ENCODE peak calls at places on chromosomes 7 and 10, in seven cellular contexts. F is activated CD8-positive, alpha-beta T cell treated with anti-CD3 and anti-CD28 coated beads, Interleukin-2, amount 10 ng/mL, durations not matched to agents 7 days and 5 days; G is uterus; M is adipocyte; V is GM03348; A is Calu3; W is bronchial epithelial cell. Q is an unnamed sample.

GRCh38 chr10:74598891-74599566 is 227.4 kb upstream of the KAT6B start:
- DNase-seq in M (peak; percentile 22), A (no peak), G (no peak), F (no peak), W (no peak), V (no peak), Q (no peak)

GRCh38 chr10:131726460-131726861 is 174.3 kb upstream of the PPP2R2D start:
- DNase-seq in W (no peak), A (no peak), M (no peak), V (no peak), G (no peak), F (no peak), Q (no peak)

GRCh38 chr7:156751319-156751718 is 110.7 kb downstream of the RNF32 start:
- DNase-seq in V (peak; percentile 58), W (peak; percentile 82), A (no peak), F (peak; percentile 31), G (no peak), M (peak; percentile 55), Q (no peak)

GRCh38 chr10:18607503-18607902 is 43.9 kb downstream of the NSUN6 start:
- DNase-seq in M (peak; percentile 89), V (peak; percentile 74), W (peak; percentile 84), G (peak; percentile 30), F (no peak), A (peak; percentile 59), Q (no peak)

GRCh38 chr7:94510582-94511456 is 1.2 kb downstream of the CASD1 start:
- DNase-seq in F (peak; percentile 52), V (peak; percentile 52), W (no peak), M (peak; percentile 50), G (peak; percentile 27), A (peak; percentile 31), Q (peak; percentile 39)

GRCh38 chr7:134737561-134738353 is 41.7 kb upstream of the CALD1 start:
- DNase-seq in W (peak; percentile 35), A (no peak), M (peak; percentile 83), V (peak; percentile 72), F (no peak), G (peak; percentile 71), Q (no peak)

GRCh38 chr7:145848691-145849090 is 267.9 kb upstream of the CNTNAP2 start:
- DNase-seq in W (no peak), A (no peak), M (no peak), F (no peak), V (no peak), G (no peak), Q (no peak)

GRCh38 chr10:2619472-2619871 is 447.9 kb upstream of the PFKP start:
- DNase-seq in F (no peak), M (peak; percentile 0), G (no peak), A (peak; percentile 10), W (no peak), V (no peak), Q (no peak)

GRCh38 chr7:84041649-84042048 is 152.9 kb downstream of the SEMA3A start:
- DNase-seq in A (no peak), V (no peak), W (no peak), G (no peak), F (no peak), M (no peak), Q (no peak)

GRCh38 chr7:46157414-46157813 is 236.3 kb upstream of the IGFBP3 start:
- DNase-seq in F (no peak), M (peak; percentile 60), A (no peak), V (peak; percentile 74), G (no peak), W (no peak), Q (no peak)